ENCODE peak calls at places on chromosomes 2 and 18, in eight cellular contexts. R, A, S, G, P, M, I and N are unnamed samples.

GRCh38 chr2:121707344-121707919 is 29.2 kb downstream of the NIFK start:
- DNase-seq in R (no peak), A (no peak), S (no peak), G (no peak), P (peak; percentile 68), M (no peak), I (peak; percentile 51), N (no peak)

GRCh38 chr18:48892146-48892855 is 58.5 kb downstream of the SMAD7 start:
- DNase-seq in R (no peak), A (no peak), S (no peak), G (no peak), P (no peak), M (no peak), I (peak; percentile 15), N (peak; percentile 83)

GRCh38 chr2:61762292-61762691 is 91.6 kb downstream of the FAM161A start:
- DNase-seq in R (no peak), A (no peak), S (no peak), G (no peak), P (no peak), M (no peak), I (no peak), N (no peak)

GRCh38 chr18:42641996-42642395 is 473.5 kb downstream of the RIT2 start:
- DNase-seq in R (no peak), A (no peak), S (no peak), G (no peak), P (no peak), M (no peak), I (no peak), N (no peak)

GRCh38 chr2:54767921-54768320 is 44.5 kb downstream of the EML6 start:
- DNase-seq in R (no peak), A (no peak), S (no peak), G (no peak), P (no peak), M (no peak), I (no peak), N (no peak)

GRCh38 chr2:181787310-181788048 is 104.1 kb upstream of the ITPRID2 start:
- DNase-seq in R (no peak), A (no peak), S (no peak), G (no peak), P (no peak), M (no peak), I (no peak), N (no peak)

GRCh38 chr2:128169094-128169493 is 78.1 kb downstream of the UGGT1 start:
- DNase-seq in R (no peak), A (no peak), S (no peak), G (no peak), P (no peak), M (no peak), I (no peak), N (no peak)

GRCh38 chr2:63862802-63863201 is 21.1 kb downstream of the UGP2 start:
- DNase-seq in R (no peak), A (no peak), S (peak; percentile 70), G (no peak), P (no peak), M (no peak), I (no peak), N (no peak)

DNA sequence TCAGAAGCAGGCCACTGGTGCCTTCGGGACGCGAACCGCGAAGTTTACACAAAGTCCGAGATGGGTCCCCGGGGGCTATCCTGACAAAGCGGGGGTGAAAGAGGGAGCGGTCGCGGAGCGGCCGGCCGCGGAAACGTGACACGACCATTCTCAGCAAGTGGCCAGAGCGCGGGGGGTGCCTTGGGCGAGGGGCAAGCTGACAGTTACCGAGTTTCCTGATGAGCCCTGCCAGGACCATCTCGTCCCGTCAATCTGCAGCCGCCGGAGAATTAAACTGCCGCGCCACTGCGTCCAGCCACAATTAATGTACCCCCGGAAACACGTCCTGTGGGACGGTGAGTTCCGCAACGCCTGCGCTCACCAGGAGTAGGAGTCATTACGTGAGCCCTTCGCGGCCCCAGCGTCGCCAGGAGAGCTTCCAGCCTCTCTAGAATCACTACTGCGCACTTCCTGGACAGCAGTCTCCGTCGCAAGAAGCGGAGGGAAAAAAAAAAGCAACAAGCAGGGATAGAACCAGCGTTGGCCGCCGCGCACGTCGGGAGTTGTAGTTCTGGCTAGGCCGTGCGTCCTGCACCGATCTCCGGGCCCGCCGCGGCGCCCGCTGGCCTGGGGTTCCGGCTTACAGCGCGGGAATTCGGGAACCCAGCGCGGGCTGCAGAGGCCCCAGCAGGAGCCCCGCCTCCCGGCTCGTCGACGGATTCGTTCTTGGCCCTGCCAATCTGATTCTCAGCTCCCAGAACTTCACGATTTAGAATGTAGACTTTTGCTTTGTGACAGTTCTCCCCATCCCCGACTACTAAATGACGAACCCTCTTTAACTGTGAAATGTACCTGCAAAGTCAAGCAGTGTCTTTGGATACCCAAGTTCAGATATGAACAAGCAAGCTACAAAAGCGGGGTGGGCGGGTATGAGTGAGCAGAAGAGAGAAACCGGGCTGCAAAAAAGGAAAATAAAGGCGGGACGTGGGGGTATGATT is at the start of gene RTTN:
- DNase-seq in R (peak; percentile 91), A (peak; percentile 71), S (peak; percentile 92), G (peak; percentile 93), P (peak; percentile 96), M (peak; percentile 59), I (peak; percentile 94), N (peak; percentile 98)
- TF ChIP-seq POLR2A in R (no peak), A (no peak), S (no peak), G (no peak), P (peak; percentile 23), M (no peak), I (peak; percentile 33), N (no peak)

GRCh38 chr18:12309683-12310198 is 1.7 kb downstream of the TUBB6 start:
- DNase-seq in R (no peak), A (no peak), S (no peak), G (peak; percentile 38), P (no peak), M (no peak), I (no peak), N (no peak)

GRCh38 chr18:12307251-12307736 is 747 bp upstream of the TUBB6 start:
- DNase-seq in R (peak; percentile 37), A (no peak), S (no peak), G (peak; percentile 87), P (peak; percentile 79), M (no peak), I (no peak), N (peak; percentile 92)

GRCh38 chr18:12307871-12308385 is at the start of gene TUBB6:
- DNase-seq in R (peak; percentile 53), A (peak; percentile 24), S (no peak), G (peak; percentile 84), P (peak; percentile 92), M (no peak), I (peak; percentile 70), N (peak; percentile 38)

GRCh38 chr18:12306752-12307151 is 1.3 kb upstream of the TUBB6 start:
- DNase-seq in R (no peak), A (no peak), S (no peak), G (peak; percentile 59), P (no peak), M (no peak), I (no peak), N (no peak)

DNA sequence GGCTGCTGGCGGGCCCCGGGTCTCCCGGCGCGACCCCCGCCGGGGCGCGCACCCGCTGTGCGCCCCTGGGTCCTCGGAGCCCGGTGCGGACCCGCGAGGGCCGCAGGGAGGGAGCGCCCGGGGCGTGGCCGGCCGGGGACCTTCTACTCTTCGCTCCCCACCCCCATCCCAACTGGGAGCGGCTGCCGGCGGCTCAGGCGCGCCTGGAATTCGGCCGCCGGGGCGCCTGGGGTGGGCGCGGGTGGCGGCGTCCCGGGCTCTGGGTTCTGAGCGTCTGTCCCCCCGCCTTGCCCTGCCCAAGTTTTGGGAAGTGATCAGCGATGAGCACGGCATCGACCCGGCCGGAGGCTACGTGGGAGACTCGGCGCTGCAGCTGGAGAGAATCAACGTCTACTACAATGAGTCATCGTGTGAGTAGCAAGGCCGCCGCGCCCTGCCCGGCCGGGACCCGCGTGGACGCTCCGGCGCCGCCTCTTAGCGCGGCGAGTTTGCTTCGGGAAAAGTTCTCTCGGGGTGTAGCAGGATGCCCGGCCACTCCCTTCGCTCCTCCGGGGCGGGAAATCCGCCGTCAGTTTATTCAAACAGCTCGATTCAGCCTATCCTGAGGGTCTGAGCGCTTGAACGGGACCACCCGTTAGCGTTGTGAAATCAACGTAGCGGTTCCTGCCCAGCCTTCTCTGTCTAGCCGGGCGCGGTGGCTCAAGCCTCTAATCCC is 502 bp downstream of the TUBB6 start:
- DNase-seq in R (peak; percentile 73), A (peak; percentile 43), S (no peak), G (peak; percentile 94), P (peak; percentile 86), M (peak; percentile 21), I (peak; percentile 80), N (peak; percentile 81)
- TF ChIP-seq POLR2A in R (no peak), A (no peak), S (no peak), G (peak; percentile 38), P (no peak), M (peak; percentile 65), I (no peak), N (no peak)

DNA sequence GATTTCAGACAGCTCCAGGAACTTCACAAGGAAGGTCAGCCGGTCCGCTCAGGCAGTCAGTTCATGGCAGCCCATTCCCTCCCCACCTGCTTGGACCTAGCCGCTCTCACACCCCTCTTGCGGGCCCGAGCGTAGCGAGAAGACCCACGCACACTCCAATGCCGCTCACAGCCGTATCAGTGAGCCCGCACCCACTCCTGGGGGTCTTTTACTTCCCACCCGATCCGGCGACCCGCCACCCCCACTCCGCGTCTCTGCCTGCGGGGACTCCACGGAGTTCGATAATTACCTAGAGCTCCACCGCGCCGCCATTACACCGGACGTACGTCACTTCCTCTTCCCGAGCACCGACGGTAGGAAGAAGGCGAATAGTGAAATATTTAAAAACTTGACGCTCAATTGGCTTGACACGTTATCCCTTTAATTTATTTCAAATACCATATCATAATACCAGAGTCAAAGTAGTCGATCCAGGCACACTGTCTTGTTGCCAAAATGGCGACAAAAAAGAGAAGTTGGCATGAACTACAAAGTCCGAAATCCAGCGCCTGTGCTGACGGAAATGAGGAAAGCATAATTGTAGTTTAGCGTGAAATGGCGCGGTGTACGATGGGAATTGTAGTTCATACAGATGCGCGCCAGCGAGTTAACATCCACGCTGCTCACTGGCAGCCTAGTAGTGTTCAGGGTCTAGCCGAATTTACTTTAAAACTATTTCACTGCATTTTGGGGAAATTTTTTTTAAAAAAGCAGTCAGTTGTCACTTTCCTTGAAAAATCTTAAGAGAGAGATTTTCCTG is at the start of gene CWC22:
- DNase-seq in R (peak; percentile 88), A (peak; percentile 51), S (peak; percentile 89), G (peak; percentile 90), P (peak; percentile 94), M (peak; percentile 59), I (peak; percentile 83), N (peak; percentile 92)
- TF ChIP-seq POLR2A in R (no peak), A (peak; percentile 30), S (peak; percentile 38), G (peak; percentile 51), P (peak; percentile 52), M (no peak), I (peak; percentile 49), N (no peak)

DNA sequence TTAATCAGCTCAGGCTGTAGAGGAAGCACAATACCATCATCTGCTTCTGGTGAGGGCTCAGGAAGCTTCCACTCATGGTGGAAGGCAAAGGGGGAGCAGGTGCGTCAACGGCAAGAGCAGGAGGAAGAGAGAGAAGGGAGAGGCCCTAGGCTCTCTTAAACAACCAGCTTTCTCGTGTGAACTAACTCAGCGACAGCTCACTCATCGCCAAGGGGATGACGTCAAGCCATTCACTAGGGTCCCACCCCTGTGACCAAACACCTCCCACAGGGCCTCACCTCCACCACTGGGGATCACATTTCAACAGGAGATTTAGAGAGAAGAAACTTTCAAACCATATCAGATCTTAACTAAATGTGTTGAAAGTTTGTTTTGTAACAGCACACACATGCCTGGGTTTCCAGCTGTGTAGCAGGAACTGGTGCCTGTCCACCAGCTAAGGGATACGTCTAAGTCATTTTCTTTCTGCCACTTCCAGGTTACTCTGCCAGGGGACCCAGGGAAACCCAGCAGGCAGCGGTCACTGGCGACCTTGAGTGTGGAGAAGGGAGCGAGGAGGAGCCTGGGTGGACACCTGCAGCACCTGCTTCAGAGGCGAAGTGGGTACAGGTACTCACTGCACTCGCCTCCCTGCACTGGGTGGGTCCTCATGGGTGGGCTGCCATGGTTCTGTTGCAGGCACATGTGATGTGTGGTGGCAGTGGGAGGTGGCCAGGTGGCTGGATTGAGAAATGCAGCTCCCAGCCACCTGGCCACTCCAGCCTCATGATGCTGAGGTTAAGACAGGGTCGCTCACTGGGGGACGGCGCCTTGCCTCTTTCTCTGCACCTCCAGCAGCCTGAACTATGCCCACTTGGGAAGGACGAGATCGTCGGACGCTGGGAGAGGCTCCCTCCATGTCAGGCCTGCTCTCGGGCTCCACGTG is 8.4 kb upstream of the GPC1 start:
- DNase-seq in R (no peak), A (no peak), S (no peak), G (peak; percentile 58), P (no peak), M (no peak), I (peak; percentile 44), N (no peak)
- TF ChIP-seq POLR2A in R (no peak), A (peak; percentile 14), S (no peak), G (no peak), P (no peak), M (no peak), I (no peak), N (no peak)